ENCODE peak calls at places on chromosomes 13 and 19, in six cellular contexts. J is AG10803, G is C1 segment of cervical spinal cord, O is HEK293T, E is mesothelial cell of epicardium, V is GM13977. M is an unnamed sample.
A peak's percentile ranks its signal among the peaks of the same experiment; 100 is the strongest.

GRCh38 chr19:13964776-13965175 is 12.5 kb downstream of the DCAF15 start:
- DNase-seq in J (peak; percentile 16), G (no peak), O (no peak), E (no peak), V (no peak), M (peak; percentile 42)

GRCh38 chr19:1164684-1165531 is 9.2 kb downstream of the SBNO2 start:
- DNase-seq in J (no peak), G (no peak), O (no peak), E (no peak), V (no peak), M (no peak)

GRCh38 chr19:13974073-13974472 is 21.8 kb downstream of the DCAF15 start:
- DNase-seq in J (no peak), G (no peak), O (peak; percentile 53), E (peak; percentile 60), V (no peak), M (no peak)

GRCh38 chr19:19747357-19748220 is 14.7 kb upstream of the ZNF14 start:
- DNase-seq in J (no peak), G (no peak), O (no peak), E (no peak), V (no peak), M (no peak)

GRCh38 chr19:3333662-3334061 is 32.7 kb upstream of the NFIC start:
- DNase-seq in J (no peak), G (no peak), O (no peak), E (no peak), V (no peak), M (no peak)

GRCh38 chr13:73697166-73697565 is 437.0 kb downstream of the KLF12 start:
- DNase-seq in J (no peak), G (no peak), O (no peak), E (no peak), V (no peak), M (no peak)

GRCh38 chr19:6066661-6067646 is 43.3 kb downstream of the RFX2 start:
- DNase-seq in J (peak; percentile 98), G (peak; percentile 39), O (peak; percentile 73), E (peak; percentile 77), V (no peak), M (peak; percentile 99)

GRCh38 chr13:39916330-39916729 is 260.9 kb downstream of the COG6 start:
- DNase-seq in J (no peak), G (no peak), O (no peak), E (no peak), V (no peak), M (no peak)

GRCh38 chr19:31113250-31113685 is 236.0 kb downstream of the TSHZ3 start:
- DNase-seq in J (peak; percentile 53), G (no peak), O (no peak), E (no peak), V (no peak), M (peak; percentile 47)

GRCh38 chr19:28313633-28314032 is 899.3 kb downstream of the UQCRFS1 start:
- DNase-seq in J (peak; percentile 95), G (no peak), O (no peak), E (no peak), V (no peak), M (no peak)

GRCh38 chr19:20840371-20840770 is 64.3 kb downstream of the ZNF66 start:
- DNase-seq in J (no peak), G (no peak), O (no peak), E (no peak), V (no peak), M (no peak)

GRCh38 chr19:2695288-2695866 is 7.1 kb downstream of the GNG7 start:
- DNase-seq in J (no peak), G (peak; percentile 93), O (no peak), E (no peak), V (no peak), M (no peak)

GRCh38 chr19:40605201-40605971 is 4.2 kb downstream of the LTBP4 start:
- DNase-seq in J (peak; percentile 46), G (no peak), O (no peak), E (peak; percentile 69), V (peak; percentile 92), M (peak; percentile 71)

GRCh38 chr19:28176193-28176592 is 1036.8 kb downstream of the UQCRFS1 start:
- DNase-seq in J (no peak), G (no peak), O (no peak), E (no peak), V (no peak), M (no peak)

GRCh38 chr19:52600639-52601024 is 30.5 kb downstream of the ZNF701 start:
- DNase-seq in J (no peak), G (no peak), O (no peak), E (no peak), V (peak; percentile 22), M (no peak)

GRCh38 chr13:112776971-112777370 is 87.1 kb downstream of the ATP11A start:
- DNase-seq in J (no peak), G (no peak), O (no peak), E (no peak), V (no peak), M (no peak)

GRCh38 chr13:111046590-111047141 is 68.4 kb upstream of the ARHGEF7 start:
- DNase-seq in J (peak; percentile 45), G (peak; percentile 15), O (no peak), E (no peak), V (peak; percentile 72), M (peak; percentile 46)

GRCh38 chr19:7783991-7784421 is 21.0 kb downstream of the CLEC4M start:
- DNase-seq in J (peak; percentile 23), G (no peak), O (no peak), E (no peak), V (no peak), M (peak; percentile 68)

GRCh38 chr19:16373539-16373938 is 48.9 kb downstream of the KLF2 start:
- DNase-seq in J (no peak), G (no peak), O (no peak), E (no peak), V (no peak), M (peak; percentile 94)

GRCh38 chr19:10424011-10424637 is 3.8 kb downstream of the PDE4A start:
- DNase-seq in J (peak; percentile 63), G (peak; percentile 12), O (peak; percentile 90), E (peak; percentile 92), V (peak; percentile 74), M (peak; percentile 78)

GRCh38 chr13:104975272-104975671 is 1560.2 kb downstream of the EFNB2 start:
- DNase-seq in J (no peak), G (no peak), O (no peak), E (no peak), V (peak; percentile 24), M (no peak)

GRCh38 chr19:34155686-34156085 is 16.6 kb upstream of the LSM14A start:
- DNase-seq in J (peak; percentile 41), G (no peak), O (no peak), E (no peak), V (no peak), M (peak; percentile 55)

GRCh38 chr13:20945952-20946383 is 43.4 kb upstream of the XPO4 start:
- DNase-seq in J (no peak), G (no peak), O (no peak), E (no peak), V (no peak), M (peak; percentile 12)

GRCh38 chr19:54336893-54337857 is 1.8 kb downstream of the LILRA4 start:
- DNase-seq in J (no peak), G (no peak), O (no peak), E (no peak), V (no peak), M (no peak)

GRCh38 chr19:47427241-47428176 is 8.2 kb upstream of the MEIS3 start:
- DNase-seq in J (peak; percentile 32), G (no peak), O (peak; percentile 75), E (peak; percentile 93), V (peak; percentile 87), M (peak; percentile 72)

GRCh38 chr19:33698576-33699435 is 77.1 kb downstream of the CHST8 start:
- DNase-seq in J (no peak), G (no peak), O (no peak), E (no peak), V (no peak), M (no peak)

GRCh38 chr19:6890938-6891337 is 3.6 kb downstream of the ADGRE1 start:
- DNase-seq in J (no peak), G (no peak), O (no peak), E (no peak), V (no peak), M (no peak)

GRCh38 chr19:45402469-45403070 is 2.3 kb downstream of the PPP1R13L start:
- DNase-seq in J (peak; percentile 44), G (no peak), O (peak; percentile 78), E (peak; percentile 75), V (peak; percentile 73), M (peak; percentile 37)

GRCh38 chr19:3969435-3970312 is 1.2 kb downstream of the DAPK3 start:
- DNase-seq in J (peak; percentile 89), G (no peak), O (peak; percentile 33), E (peak; percentile 58), V (no peak), M (peak; percentile 87)

GRCh38 chr13:44894001-44894770 is 95.1 kb downstream of the NUFIP1 start:
- DNase-seq in J (no peak), G (no peak), O (no peak), E (no peak), V (no peak), M (no peak)

GRCh38 chr19:18915639-18916038 is 3.5 kb downstream of the COPE start:
- DNase-seq in J (peak; percentile 55), G (peak; percentile 49), O (no peak), E (no peak), V (no peak), M (peak; percentile 45)

GRCh38 chr13:34078334-34078999 is 260.5 kb downstream of the RFC3 start:
- DNase-seq in J (no peak), G (no peak), O (no peak), E (no peak), V (no peak), M (peak; percentile 5)

GRCh38 chr13:19781526-19781925 is 1.2 kb downstream of the PSPC1 start:
- DNase-seq in J (no peak), G (no peak), O (no peak), E (no peak), V (no peak), M (peak; percentile 9)

GRCh38 chr13:20983386-20983785 is 78.0 kb downstream of the LATS2 start:
- DNase-seq in J (no peak), G (no peak), O (no peak), E (no peak), V (no peak), M (no peak)

M was measured in mesenchymal stem cell.